ENCODE peak calls at places on chromosomes 11 and 22, in ten cellular contexts. One of them, this sample, is unnamed.

GRCh38 chr11:3723014-3723708 is 52.0 kb upstream of the CHRNA10 start:
- DNase-seq in fibroblast of mammary gland: peak; percentile 99
- DNase-seq in heart right ventricle: no peak
- DNase-seq in AG10803: peak; percentile 99
- DNase-seq in suprapubic skin: no peak
- DNase-seq in AG09309: peak; percentile 98
- DNase-seq in stomach: no peak
- DNase-seq in neural progenitor cell: no peak
- DNase-seq in endothelial cell: no peak
- DNase-seq in GM12865: no peak
- DNase-seq in this sample: no peak

GRCh38 chr11:131924446-131925240 is 554.2 kb downstream of the NTM start:
- DNase-seq in suprapubic skin: no peak
- DNase-seq in GM12865: peak; percentile 28
- DNase-seq in AG09309: no peak
- DNase-seq in fibroblast of mammary gland: peak; percentile 22
- DNase-seq in AG10803: peak; percentile 53
- DNase-seq in heart right ventricle: no peak
- DNase-seq in neural progenitor cell: no peak
- DNase-seq in stomach: no peak
- DNase-seq in endothelial cell: no peak
- DNase-seq in this sample: no peak

GRCh38 chr11:65362320-65362931 is 7.9 kb downstream of the TIGD3 start:
- DNase-seq in GM12865: peak; percentile 81
- DNase-seq in AG10803: no peak
- DNase-seq in endothelial cell: no peak
- DNase-seq in neural progenitor cell: no peak
- DNase-seq in stomach: no peak
- DNase-seq in suprapubic skin: no peak
- DNase-seq in AG09309: no peak
- DNase-seq in fibroblast of mammary gland: no peak
- DNase-seq in heart right ventricle: no peak
- DNase-seq in this sample: peak; percentile 78

GRCh38 chr11:21912280-21912679 is 280.6 kb upstream of the ANO5 start:
- DNase-seq in fibroblast of mammary gland: no peak
- DNase-seq in AG09309: no peak
- DNase-seq in stomach: no peak
- DNase-seq in suprapubic skin: no peak
- DNase-seq in neural progenitor cell: no peak
- DNase-seq in AG10803: no peak
- DNase-seq in heart right ventricle: no peak
- DNase-seq in endothelial cell: no peak
- DNase-seq in GM12865: no peak
- DNase-seq in this sample: no peak

GRCh38 chr22:30252411-30253204 is 6.0 kb upstream of the LIF start:
- DNase-seq in AG09309: no peak
- DNase-seq in GM12865: no peak
- DNase-seq in suprapubic skin: no peak
- DNase-seq in fibroblast of mammary gland: no peak
- DNase-seq in endothelial cell: no peak
- DNase-seq in AG10803: no peak
- DNase-seq in stomach: peak; percentile 41
- DNase-seq in neural progenitor cell: no peak
- DNase-seq in heart right ventricle: no peak
- DNase-seq in this sample: no peak

GRCh38 chr11:64048042-64048854 is 12.5 kb downstream of the FLRT1 start:
- DNase-seq in stomach: no peak
- DNase-seq in fibroblast of mammary gland: no peak
- DNase-seq in AG09309: no peak
- DNase-seq in GM12865: no peak
- DNase-seq in heart right ventricle: no peak
- DNase-seq in AG10803: no peak
- DNase-seq in neural progenitor cell: peak; percentile 72
- DNase-seq in endothelial cell: no peak
- DNase-seq in suprapubic skin: no peak
- DNase-seq in this sample: no peak

GRCh38 chr22:50420015-50420414 is 54.8 kb downstream of the SBF1 start:
- DNase-seq in neural progenitor cell: no peak
- DNase-seq in heart right ventricle: no peak
- DNase-seq in AG09309: no peak
- DNase-seq in endothelial cell: no peak
- DNase-seq in AG10803: no peak
- DNase-seq in suprapubic skin: no peak
- DNase-seq in GM12865: no peak
- DNase-seq in stomach: no peak
- DNase-seq in fibroblast of mammary gland: no peak
- DNase-seq in this sample: no peak

GRCh38 chr11:59643390-59643789 is 25.4 kb downstream of the PATL1 start:
- DNase-seq in AG09309: no peak
- DNase-seq in AG10803: no peak
- DNase-seq in GM12865: no peak
- DNase-seq in suprapubic skin: no peak
- DNase-seq in fibroblast of mammary gland: no peak
- DNase-seq in stomach: no peak
- DNase-seq in endothelial cell: no peak
- DNase-seq in heart right ventricle: no peak
- DNase-seq in neural progenitor cell: no peak
- DNase-seq in this sample: no peak

GRCh38 chr11:10441021-10441523 is 14.0 kb upstream of the AMPD3 start:
- DNase-seq in AG10803: peak; percentile 23
- DNase-seq in GM12865: no peak
- DNase-seq in endothelial cell: no peak
- DNase-seq in heart right ventricle: no peak
- DNase-seq in fibroblast of mammary gland: no peak
- DNase-seq in AG09309: peak; percentile 64
- DNase-seq in neural progenitor cell: no peak
- DNase-seq in stomach: no peak
- DNase-seq in suprapubic skin: no peak
- DNase-seq in this sample: no peak

GRCh38 chr11:1271002-1271401 is 38.4 kb downstream of the TOLLIP start:
- DNase-seq in GM12865: no peak
- DNase-seq in fibroblast of mammary gland: no peak
- DNase-seq in stomach: no peak
- DNase-seq in heart right ventricle: no peak
- DNase-seq in endothelial cell: no peak
- DNase-seq in AG09309: no peak
- DNase-seq in suprapubic skin: no peak
- DNase-seq in AG10803: no peak
- DNase-seq in neural progenitor cell: no peak
- DNase-seq in this sample: no peak

GRCh38 chr22:21819183-21819770 is 48.2 kb downstream of the MAPK1 start:
- DNase-seq in fibroblast of mammary gland: no peak
- DNase-seq in heart right ventricle: no peak
- DNase-seq in stomach: no peak
- DNase-seq in suprapubic skin: no peak
- DNase-seq in AG10803: no peak
- DNase-seq in endothelial cell: no peak
- DNase-seq in AG09309: no peak
- DNase-seq in neural progenitor cell: no peak
- DNase-seq in GM12865: no peak
- DNase-seq in this sample: no peak

GRCh38 chr11:62788991-62789390 is 1.8 kb downstream of the TMEM179B start:
- DNase-seq in suprapubic skin: no peak
- DNase-seq in heart right ventricle: no peak
- DNase-seq in AG09309: no peak
- DNase-seq in fibroblast of mammary gland: no peak
- DNase-seq in GM12865: no peak
- DNase-seq in neural progenitor cell: no peak
- DNase-seq in stomach: no peak
- DNase-seq in AG10803: no peak
- DNase-seq in endothelial cell: no peak
- DNase-seq in this sample: no peak
- TF ChIP-seq CTCF in suprapubic skin: no peak
- TF ChIP-seq CTCF in heart right ventricle: no peak
- TF ChIP-seq CTCF in AG09309: no peak
- TF ChIP-seq CTCF in fibroblast of mammary gland: no peak
- TF ChIP-seq CTCF in GM12865: no peak
- TF ChIP-seq CTCF in neural progenitor cell: no peak
- TF ChIP-seq CTCF in stomach: no peak
- TF ChIP-seq CTCF in AG10803: no peak
- TF ChIP-seq CTCF in endothelial cell: no peak
- TF ChIP-seq CTCF in this sample: no peak

GRCh38 chr11:126281245-126281644 is 1.6 kb upstream of the TIRAP start:
- DNase-seq in AG10803: no peak
- DNase-seq in endothelial cell: no peak
- DNase-seq in neural progenitor cell: no peak
- DNase-seq in heart right ventricle: no peak
- DNase-seq in AG09309: no peak
- DNase-seq in fibroblast of mammary gland: no peak
- DNase-seq in suprapubic skin: no peak
- DNase-seq in stomach: no peak
- DNase-seq in GM12865: no peak
- DNase-seq in this sample: no peak

GRCh38 chr11:126282361-126282741 is 542 bp upstream of the TIRAP start:
- DNase-seq in AG10803: peak; percentile 47
- DNase-seq in stomach: peak; percentile 34
- DNase-seq in fibroblast of mammary gland: peak; percentile 44
- DNase-seq in endothelial cell: peak; percentile 42
- DNase-seq in heart right ventricle: peak; percentile 48
- DNase-seq in GM12865: peak; percentile 41
- DNase-seq in AG09309: no peak
- DNase-seq in neural progenitor cell: peak; percentile 62
- DNase-seq in suprapubic skin: no peak
- DNase-seq in this sample: peak; percentile 54

GRCh38 chr11:126284829-126285228 is 1.9 kb downstream of the TIRAP start:
- DNase-seq in stomach: peak; percentile 87
- DNase-seq in fibroblast of mammary gland: peak; percentile 97
- DNase-seq in AG09309: peak; percentile 70
- DNase-seq in suprapubic skin: no peak
- DNase-seq in neural progenitor cell: no peak
- DNase-seq in endothelial cell: no peak
- DNase-seq in heart right ventricle: no peak
- DNase-seq in GM12865: peak; percentile 91
- DNase-seq in AG10803: peak; percentile 87
- DNase-seq in this sample: peak; percentile 65

GRCh38 chr11:126281666-126282175 is 1.2 kb upstream of the TIRAP start:
- DNase-seq in fibroblast of mammary gland: no peak
- DNase-seq in neural progenitor cell: no peak
- DNase-seq in stomach: no peak
- DNase-seq in AG10803: no peak
- DNase-seq in AG09309: no peak
- DNase-seq in suprapubic skin: no peak
- DNase-seq in heart right ventricle: no peak
- DNase-seq in GM12865: no peak
- DNase-seq in endothelial cell: no peak
- DNase-seq in this sample: no peak

GRCh38 chr11:126282742-126283591 is at the start of gene TIRAP:
- DNase-seq in heart right ventricle: peak; percentile 69
- DNase-seq in neural progenitor cell: peak; percentile 64
- DNase-seq in suprapubic skin: peak; percentile 80
- DNase-seq in fibroblast of mammary gland: peak; percentile 50
- DNase-seq in GM12865: peak; percentile 70
- DNase-seq in stomach: peak; percentile 73
- DNase-seq in AG09309: no peak
- DNase-seq in AG10803: peak; percentile 52
- DNase-seq in endothelial cell: peak; percentile 52
- DNase-seq in this sample: peak; percentile 74
- TF ChIP-seq CTCF in heart right ventricle: peak; percentile 35
- TF ChIP-seq CTCF in neural progenitor cell: peak; percentile 14
- TF ChIP-seq CTCF in suprapubic skin: no peak
- TF ChIP-seq CTCF in fibroblast of mammary gland: no peak
- TF ChIP-seq CTCF in GM12865: no peak
- TF ChIP-seq CTCF in stomach: no peak
- TF ChIP-seq CTCF in AG09309: no peak
- TF ChIP-seq CTCF in AG10803: no peak
- TF ChIP-seq CTCF in endothelial cell: no peak
- TF ChIP-seq CTCF in this sample: no peak

DNA sequence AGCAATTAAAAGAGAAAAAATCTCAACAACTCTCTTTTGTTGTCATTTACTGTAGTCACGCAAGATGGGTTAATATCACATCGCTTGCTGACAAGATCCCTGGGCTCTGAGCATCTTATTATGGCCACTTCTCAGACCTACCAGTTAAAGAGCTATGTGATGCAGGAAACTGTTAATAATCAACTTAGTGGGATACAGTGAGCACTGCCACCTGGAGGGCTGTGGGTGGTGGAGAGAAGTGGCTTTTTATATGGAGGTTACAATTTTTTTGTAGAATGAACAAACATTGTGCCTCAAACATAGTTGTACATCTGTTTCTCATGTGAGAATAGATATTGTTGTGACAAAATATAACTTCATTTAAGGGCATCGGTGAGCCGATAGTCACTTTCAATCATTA is 181.0 kb downstream of the TENM4 start:
- DNase-seq in endothelial cell: no peak
- DNase-seq in AG10803: no peak
- DNase-seq in stomach: no peak
- DNase-seq in neural progenitor cell: no peak
- DNase-seq in fibroblast of mammary gland: no peak
- DNase-seq in suprapubic skin: no peak
- DNase-seq in GM12865: no peak
- DNase-seq in heart right ventricle: no peak
- DNase-seq in AG09309: no peak
- DNase-seq in this sample: no peak
- TF ChIP-seq CTCF in endothelial cell: no peak
- TF ChIP-seq CTCF in AG10803: peak; percentile 20
- TF ChIP-seq CTCF in stomach: no peak
- TF ChIP-seq CTCF in neural progenitor cell: no peak
- TF ChIP-seq CTCF in fibroblast of mammary gland: peak; percentile 27
- TF ChIP-seq CTCF in suprapubic skin: no peak
- TF ChIP-seq CTCF in GM12865: no peak
- TF ChIP-seq CTCF in heart right ventricle: no peak
- TF ChIP-seq CTCF in AG09309: no peak
- TF ChIP-seq CTCF in this sample: no peak

DNA sequence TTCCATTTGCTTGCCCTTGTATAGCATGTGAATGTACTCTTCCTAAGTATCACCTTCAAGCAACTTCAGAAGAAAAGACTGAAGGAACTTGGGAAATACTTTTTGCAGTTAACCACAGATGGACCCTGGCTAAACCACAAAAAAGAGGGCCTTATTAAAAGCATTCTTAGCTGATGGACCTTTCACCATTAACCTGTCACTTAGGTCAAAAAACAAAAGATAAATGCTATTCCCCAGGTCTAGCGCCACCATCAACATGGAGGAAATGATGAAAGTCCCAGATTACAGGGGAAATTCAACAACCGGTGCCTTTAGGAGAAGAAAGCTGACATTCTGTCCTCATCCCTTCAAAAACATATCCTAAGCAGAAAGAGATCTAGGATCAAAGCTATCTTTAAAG is 29.5 kb downstream of the STK33 start:
- DNase-seq in neural progenitor cell: no peak
- DNase-seq in AG10803: no peak
- DNase-seq in heart right ventricle: no peak
- DNase-seq in suprapubic skin: no peak
- DNase-seq in AG09309: no peak
- DNase-seq in stomach: no peak
- DNase-seq in fibroblast of mammary gland: no peak
- DNase-seq in GM12865: no peak
- DNase-seq in endothelial cell: no peak
- DNase-seq in this sample: no peak
- TF ChIP-seq CTCF in neural progenitor cell: no peak
- TF ChIP-seq CTCF in AG10803: no peak
- TF ChIP-seq CTCF in heart right ventricle: no peak
- TF ChIP-seq CTCF in suprapubic skin: no peak
- TF ChIP-seq CTCF in AG09309: no peak
- TF ChIP-seq CTCF in stomach: no peak
- TF ChIP-seq CTCF in fibroblast of mammary gland: no peak
- TF ChIP-seq CTCF in GM12865: no peak
- TF ChIP-seq CTCF in endothelial cell: no peak
- TF ChIP-seq CTCF in this sample: no peak

This sample was measured in GM13977.